ENCODE peak calls at places on chromosomes 16 and 17, in five cellular contexts. L, X, W, D and R are unnamed samples.

GRCh38 chr17:4501295-4501949 is 2.7 kb downstream of the SPNS2 start:
- DNase-seq in L (no peak), X (no peak), W (no peak), D (no peak), R (no peak)

GRCh38 chr17:40548491-40548981 is 16.7 kb downstream of the CCR7 start:
- DNase-seq in L (no peak), X (no peak), W (no peak), D (no peak), R (no peak)

GRCh38 chr17:17913695-17914332 is 58.4 kb downstream of the TOM1L2 start:
- DNase-seq in L (peak), X (peak), W (peak), D (peak), R (no peak)

GRCh38 chr16:28063611-28064061 is at the start of gene GSG1L:
- DNase-seq in L (no peak), X (no peak), W (no peak), D (no peak), R (no peak)

GRCh38 chr17:40436631-40437030 is 6.6 kb upstream of the IGFBP4 start:
- DNase-seq in L (no peak), X (no peak), W (no peak), D (no peak), R (no peak)

GRCh38 chr17:78873519-78874340 is 29.3 kb downstream of the CEP295NL start:
- DNase-seq in L (peak), X (peak), W (peak), D (no peak), R (no peak)

GRCh38 chr16:11700264-11701029 is 32.2 kb downstream of the SNN start:
- DNase-seq in L (no peak), X (no peak), W (no peak), D (no peak), R (no peak)

GRCh38 chr17:39595928-39596327 is 11.8 kb downstream of the NEUROD2 start:
- DNase-seq in L (no peak), X (no peak), W (no peak), D (no peak), R (no peak)

GRCh38 chr17:8226536-8227237 is 16.3 kb upstream of the AURKB start:
- DNase-seq in L (peak), X (peak), W (peak), D (peak), R (no peak)

GRCh38 chr16:13426279-13426678 is 493.7 kb upstream of the ERCC4 start:
- DNase-seq in L (no peak), X (no peak), W (no peak), D (no peak), R (no peak)

GRCh38 chr16:56005958-56006357 is 130.8 kb upstream of the CES5A start:
- DNase-seq in L (no peak), X (no peak), W (no peak), D (no peak), R (no peak)

GRCh38 chr16:26816885-26817571 is 249.7 kb upstream of the C16orf82 start:
- DNase-seq in L (no peak), X (no peak), W (no peak), D (no peak), R (no peak)

GRCh38 chr16:85569615-85570212 is 43.4 kb upstream of the GSE1 start:
- DNase-seq in L (no peak), X (no peak), W (peak), D (peak), R (no peak)

GRCh38 chr16:84314814-84315213 is 20.1 kb downstream of the WFDC1 start:
- DNase-seq in L (no peak), X (no peak), W (no peak), D (no peak), R (no peak)

GRCh38 chr17:51999654-52000053 is 158.9 kb downstream of the CA10 start:
- DNase-seq in L (no peak), X (no peak), W (no peak), D (no peak), R (no peak)

GRCh38 chr16:58709338-58709737 is 24.8 kb upstream of the SLC38A7 start:
- DNase-seq in L (no peak), X (no peak), W (no peak), D (no peak), R (no peak)

GRCh38 chr17:80169784-80170500 is at the start of gene CARD14:
- DNase-seq in L (no peak), X (no peak), W (no peak), D (peak), R (no peak)

GRCh38 chr17:6611231-6611630 is 29.3 kb downstream of the KIAA0753 start:
- DNase-seq in L (no peak), X (no peak), W (no peak), D (no peak), R (no peak)

GRCh38 chr17:73135774-73136173 is 29.0 kb upstream of the SSTR2 start:
- DNase-seq in L (no peak), X (no peak), W (no peak), D (no peak), R (no peak)

GRCh38 chr17:9419932-9420453 is 155.6 kb downstream of the STX8 start:
- DNase-seq in L (no peak), X (no peak), W (no peak), D (no peak), R (no peak)

GRCh38 chr16:83023011-83023410 is 396.2 kb downstream of the CDH13 start:
- DNase-seq in L (no peak), X (no peak), W (no peak), D (no peak), R (no peak)

GRCh38 chr17:77802811-77803220 is 155.7 kb upstream of the TNRC6C start:
- DNase-seq in L (no peak), X (peak), W (no peak), D (no peak), R (no peak)

GRCh38 chr16:84483882-84484565 is 20.4 kb downstream of the MEAK7 start:
- DNase-seq in L (no peak), X (no peak), W (no peak), D (no peak), R (no peak)

GRCh38 chr17:59642535-59642934 is 22.8 kb downstream of the CLTC start:
- DNase-seq in L (no peak), X (no peak), W (no peak), D (no peak), R (no peak)

GRCh38 chr16:20763461-20764232 is at the start of gene ACSM3:
- DNase-seq in L (no peak), X (peak), W (peak), D (peak), R (no peak)

GRCh38 chr16:9706217-9706616 is 476.0 kb downstream of the GRIN2A start:
- DNase-seq in L (no peak), X (no peak), W (no peak), D (no peak), R (no peak)

GRCh38 chr17:51427259-51428255 is 167.2 kb downstream of the UTP18 start:
- DNase-seq in L (no peak), X (no peak), W (no peak), D (no peak), R (no peak)

GRCh38 chr16:4591706-4592470 is 22.8 kb downstream of the UBALD1 start:
- DNase-seq in L (no peak), X (no peak), W (peak), D (no peak), R (no peak)

GRCh38 chr16:64907844-64908243 is 214.0 kb downstream of the CDH11 start:
- DNase-seq in L (no peak), X (no peak), W (peak), D (no peak), R (no peak)

GRCh38 chr16:49492090-49492801 is 118.6 kb downstream of the C16orf78 start:
- DNase-seq in L (no peak), X (peak), W (peak), D (peak), R (no peak)

GRCh38 chr16:84897911-84898377 is 78.2 kb downstream of the CRISPLD2 start:
- DNase-seq in L (no peak), X (peak), W (peak), D (no peak), R (no peak)

GRCh38 chr17:77857613-77858012 is 100.9 kb upstream of the TNRC6C start:
- DNase-seq in L (no peak), X (no peak), W (no peak), D (no peak), R (no peak)

GRCh38 chr17:10583834-10584233 is 34.4 kb upstream of the MYH2 start:
- DNase-seq in L (no peak), X (no peak), W (no peak), D (no peak), R (no peak)

GRCh38 chr16:47229053-47229640 is 85.4 kb upstream of the NETO2 start:
- DNase-seq in L (no peak), X (no peak), W (no peak), D (no peak), R (no peak)

GRCh38 chr16:4876646-4877297 is 29.5 kb downstream of the UBN1 start:
- DNase-seq in L (no peak), X (no peak), W (no peak), D (no peak), R (no peak)

GRCh38 chr16:26963109-26963508 is 103.6 kb upstream of the C16orf82 start:
- DNase-seq in L (no peak), X (no peak), W (peak), D (peak), R (no peak)

GRCh38 chr17:63437287-63438091 is 8.6 kb downstream of the CYB561 start:
- DNase-seq in L (no peak), X (peak), W (peak), D (no peak), R (no peak)

GRCh38 chr17:63433746-63434591 is 12.1 kb downstream of the CYB561 start:
- DNase-seq in L (peak), X (peak), W (peak), D (peak), R (no peak)

GRCh38 chr17:63434951-63435571 is 11.0 kb downstream of the CYB561 start:
- DNase-seq in L (no peak), X (peak), W (peak), D (peak), R (no peak)

GRCh38 chr17:63436523-63437110 is 9.5 kb downstream of the CYB561 start:
- DNase-seq in L (no peak), X (no peak), W (peak), D (no peak), R (no peak)

DNA sequence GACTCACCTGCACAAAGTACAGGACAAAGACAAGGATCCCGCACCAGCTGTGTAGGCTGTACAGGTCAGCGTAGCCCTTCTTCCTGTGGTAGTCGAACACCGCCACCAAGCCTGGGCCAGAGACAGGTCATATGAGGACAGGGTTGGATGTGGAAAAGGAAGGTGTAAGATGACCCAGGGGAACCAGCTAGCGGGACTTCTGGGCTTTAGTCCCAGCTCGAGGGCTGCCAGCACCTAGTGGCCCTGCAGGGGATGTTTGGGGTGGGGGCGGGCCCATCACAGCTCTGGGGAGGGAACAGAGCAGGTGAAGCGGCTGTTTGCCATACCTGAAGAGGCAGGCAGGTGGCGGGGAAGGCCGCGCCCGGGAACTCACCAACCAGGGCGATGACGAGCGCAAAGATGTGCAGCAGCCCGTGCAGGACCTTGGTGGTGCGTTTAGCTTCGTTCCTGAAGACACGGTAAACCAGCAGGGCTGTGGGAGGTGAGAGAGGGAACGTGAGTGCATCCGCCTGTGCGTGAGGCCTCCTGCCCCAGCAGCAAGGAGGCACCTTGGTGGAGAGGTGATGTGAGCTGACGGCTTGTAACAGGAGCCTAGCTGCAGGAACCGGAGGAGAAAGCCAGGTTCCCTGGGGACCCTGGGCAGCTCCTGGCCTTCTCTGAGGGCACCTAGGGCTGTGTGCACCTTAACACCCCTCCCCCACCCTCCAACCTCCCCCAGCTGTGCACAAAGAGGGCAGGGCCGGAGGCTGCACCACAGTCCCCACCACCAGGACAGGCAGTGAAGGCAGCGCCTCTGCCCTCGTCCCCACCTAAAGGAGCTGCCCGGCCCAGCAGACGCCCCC is 10.2 kb downstream of the CYB561 start:
- DNase-seq in L (no peak), X (peak), W (no peak), D (peak), R (no peak)
- TF ChIP-seq CTCF in L (no peak), X (no peak), W (no peak), D (peak), R (peak)

GRCh38 chr16:89054261-89054661 is 39.4 kb upstream of the ACSF3 start:
- DNase-seq in L (no peak), X (no peak), W (no peak), D (peak), R (no peak)

GRCh38 chr16:89051521-89052166 is 42.0 kb upstream of the ACSF3 start:
- DNase-seq in L (no peak), X (peak), W (no peak), D (no peak), R (no peak)

GRCh38 chr16:89052191-89052787 is 41.4 kb upstream of the ACSF3 start:
- DNase-seq in L (no peak), X (peak), W (no peak), D (peak), R (no peak)

GRCh38 chr16:89053725-89054029 is 40.0 kb upstream of the ACSF3 start:
- DNase-seq in L (no peak), X (no peak), W (no peak), D (no peak), R (no peak)

GRCh38 chr16:89052824-89053724 is 40.6 kb upstream of the ACSF3 start:
- DNase-seq in L (no peak), X (no peak), W (no peak), D (peak), R (no peak)
- TF ChIP-seq POLR2A in L (no peak), X (no peak), W (no peak), D (peak), R (no peak)

GRCh38 chr17:42878123-42878880 is 22.3 kb upstream of the G6PC1 start:
- DNase-seq in L (no peak), X (no peak), W (no peak), D (peak), R (no peak)
- TF ChIP-seq CTCF in L (no peak), X (no peak), W (no peak), D (no peak), R (no peak)

GRCh38 chr17:49226771-49227435 is 3.7 kb downstream of the PHOSPHO1 start:
- DNase-seq in L (no peak), X (no peak), W (no peak), D (no peak), R (no peak)

GRCh38 chr17:49227436-49228261 is 2.9 kb downstream of the PHOSPHO1 start:
- DNase-seq in L (peak), X (peak), W (peak), D (peak), R (no peak)

GRCh38 chr17:49224997-49225337 is 5.6 kb downstream of the PHOSPHO1 start:
- DNase-seq in L (no peak), X (no peak), W (no peak), D (no peak), R (no peak)

GRCh38 chr17:49224198-49224996 is 6.2 kb downstream of the PHOSPHO1 start:
- DNase-seq in L (no peak), X (peak), W (peak), D (peak), R (no peak)

GRCh38 chr17:49225554-49226236 is 4.9 kb downstream of the PHOSPHO1 start:
- DNase-seq in L (no peak), X (no peak), W (no peak), D (no peak), R (no peak)
- TF ChIP-seq POLR2A in L (no peak), X (no peak), W (no peak), D (no peak), R (no peak)

GRCh38 chr17:75876190-75876937 is 2.0 kb downstream of the TRIM47 start:
- DNase-seq in L (no peak), X (no peak), W (no peak), D (peak), R (no peak)

GRCh38 chr17:75876938-75877751 is 1.2 kb downstream of the TRIM47 start:
- DNase-seq in L (peak), X (peak), W (peak), D (peak), R (no peak)

GRCh38 chr17:75875940-75876189 is 2.5 kb downstream of the TRIM47 start:
- DNase-seq in L (no peak), X (peak), W (peak), D (no peak), R (no peak)

GRCh38 chr17:75878174-75878998 is at the start of gene TRIM47:
- DNase-seq in L (no peak), X (peak), W (peak), D (peak), R (no peak)

GRCh38 chr17:75877752-75878173 is 618 bp downstream of the TRIM47 start:
- DNase-seq in L (peak), X (peak), W (peak), D (peak), R (no peak)
- TF ChIP-seq CTCF in L (no peak), X (no peak), W (peak), D (peak), R (peak)

GRCh38 chr16:19113577-19114358 is at the start of gene ITPRIPL2:
- DNase-seq in L (peak), X (peak), W (peak), D (peak), R (no peak)
- TF ChIP-seq POLR2A in L (peak), X (no peak), W (no peak), D (peak), R (peak)